ENCODE peak calls at places on chromosomes 7 and 10, in six cellular contexts. C is OCI-M1; Y is BJ; U is C1 segment of cervical spinal cord; O is activated CD8-positive, alpha-beta memory T cell treated with anti-CD3 and anti-CD28 coated beads, Interleukin-2, amount 10 ng/mL, durations not matched to agents 7 days and 5 days; H is Panc1. M is an unnamed sample.

GRCh38 chr7:45404622-45405021 is 169.5 kb upstream of the ADCY1 start:
- DNase-seq in C (peak), Y (no peak), U (no peak), O (no peak), H (no peak), M (no peak)

GRCh38 chr7:106731207-106731606 is 70.2 kb upstream of the CCDC71L start:
- DNase-seq in C (peak), Y (no peak), U (no peak), O (no peak), H (no peak), M (no peak)

GRCh38 chr10:89120931-89121907 is 85.9 kb downstream of the CH25H start:
- DNase-seq in C (peak), Y (no peak), U (no peak), O (no peak), H (no peak), M (no peak)

GRCh38 chr7:33619264-33619663 is 286.1 kb upstream of the BMPER start:
- DNase-seq in C (no peak), Y (no peak), U (no peak), O (no peak), H (no peak), M (no peak)

GRCh38 chr7:157309990-157310668 is 26.7 kb upstream of the DNAJB6 start:
- DNase-seq in C (no peak), Y (peak), U (peak), O (no peak), H (peak), M (no peak)

GRCh38 chr10:81915517-81915916 is 40.5 kb downstream of the NRG3 start:
- DNase-seq in C (no peak), Y (no peak), U (no peak), O (no peak), H (no peak), M (no peak)

GRCh38 chr10:133445751-133446708 is 7.7 kb upstream of the SCART1 start:
- DNase-seq in C (no peak), Y (no peak), U (no peak), O (no peak), H (no peak), M (no peak)

GRCh38 chr10:52451817-52452216 is 137.7 kb downstream of the DKK1 start:
- DNase-seq in C (no peak), Y (peak), U (no peak), O (no peak), H (no peak), M (peak)

GRCh38 chr10:14658331-14659122 is 116.2 kb downstream of the FAM107B start:
- DNase-seq in C (no peak), Y (peak), U (no peak), O (no peak), H (peak), M (peak)

GRCh38 chr10:86164216-86164774 is 202.3 kb downstream of the GRID1 start:
- DNase-seq in C (no peak), Y (no peak), U (no peak), O (no peak), H (no peak), M (no peak)

M was measured in NCI-H460.